ENCODE peak calls at places on chromosomes 1 and 21, in six cellular contexts. M is Peyer's patch, D is GM06990, C is lower leg skin, P is OCI-LY7, Z is A549. R is an unnamed sample.

GRCh38 chr1:61083014-61083798 is 845 bp downstream of the NFIA start:
- DNase-seq in P (peak), D (no peak), Z (peak), M (peak), C (no peak), R (no peak)

GRCh38 chr21:45041351-45041805 is 33.0 kb upstream of the ADARB1 start:
- DNase-seq in Z (no peak), C (peak), P (no peak), M (peak), D (no peak), R (no peak)

GRCh38 chr1:211133393-211133840 is 531 bp downstream of the KCNH1 start:
- DNase-seq in P (no peak), C (no peak), Z (no peak), D (peak), M (no peak), R (no peak)

GRCh38 chr1:226309398-226310122 is 596 bp upstream of the LIN9 start:
- DNase-seq in P (peak), D (no peak), Z (peak), C (peak), M (no peak), R (no peak)

GRCh38 chr1:27455166-27455811 is 34.7 kb downstream of the WASF2 start:
- DNase-seq in Z (peak), C (peak), P (no peak), D (no peak), M (no peak), R (no peak)

GRCh38 chr1:197399691-197400521 is 131.9 kb downstream of the CRB1 start:
- DNase-seq in P (peak), M (peak), D (peak), Z (peak), C (no peak), R (peak)

GRCh38 chr1:35505911-35506798 is 51.0 kb downstream of the KIAA0319L start:
- DNase-seq in D (peak), C (no peak), M (peak), P (peak), Z (peak), R (no peak)

GRCh38 chr1:30823627-30823968 is 66.0 kb upstream of the LAPTM5 start:
- DNase-seq in Z (no peak), M (no peak), C (no peak), P (no peak), D (no peak), R (no peak)

GRCh38 chr1:1922782-1923680 is 4.0 kb upstream of the TMEM52 start:
- DNase-seq in P (no peak), Z (no peak), C (no peak), D (no peak), M (peak), R (no peak)

GRCh38 chr1:44884746-44885145 is 41.7 kb upstream of the PTCH2 start:
- DNase-seq in M (no peak), C (no peak), Z (no peak), D (no peak), P (no peak), R (no peak)

GRCh38 chr1:153921803-153922075 is 1.0 kb downstream of the GATAD2B start:
- DNase-seq in C (no peak), M (no peak), Z (no peak), P (peak), D (no peak), R (no peak)

GRCh38 chr1:242523282-242523967 is 1.1 kb downstream of the PLD5 start:
- DNase-seq in C (no peak), M (no peak), D (peak), P (no peak), Z (no peak), R (no peak)

GRCh38 chr1:84192681-84193080 is 48.6 kb downstream of the PRKACB start:
- DNase-seq in Z (no peak), D (no peak), P (no peak), M (no peak), C (no peak), R (no peak)

GRCh38 chr1:48831579-48831978 is 54.9 kb upstream of the BEND5 start:
- DNase-seq in C (no peak), D (no peak), P (no peak), Z (no peak), M (no peak), R (no peak)

GRCh38 chr1:35062518-35063196 is 16.5 kb upstream of the ZMYM1 start:
- DNase-seq in M (no peak), P (peak), Z (peak), C (no peak), D (no peak), R (no peak)

GRCh38 chr1:25611843-25612242 is 4.7 kb upstream of the MAN1C1 start:
- DNase-seq in Z (no peak), M (no peak), P (no peak), D (no peak), C (peak), R (no peak)

GRCh38 chr1:225467193-225468020 is 39.6 kb upstream of the LBR start:
- DNase-seq in D (peak), Z (no peak), M (peak), C (peak), P (peak), R (no peak)

GRCh38 chr1:150149490-150150453 is at the start of gene PLEKHO1:
- DNase-seq in Z (peak), P (peak), C (peak), M (peak), D (peak), R (no peak)

GRCh38 chr1:26375081-26375480 is 2.5 kb upstream of the ZNF683 start:
- DNase-seq in P (no peak), Z (no peak), M (no peak), D (no peak), C (no peak), R (no peak)

GRCh38 chr1:62597281-62597680 is at the start of gene ANGPTL3:
- DNase-seq in D (no peak), C (no peak), Z (no peak), P (no peak), M (no peak), R (no peak)

GRCh38 chr1:53060580-53060979 is 1.4 kb upstream of the PODN start:
- DNase-seq in C (no peak), P (no peak), Z (no peak), D (no peak), M (peak), R (no peak)

GRCh38 chr1:226675720-226676357 is 63.2 kb downstream of the ITPKB start:
- DNase-seq in Z (no peak), M (peak), P (peak), D (no peak), C (no peak), R (no peak)

GRCh38 chr1:222616535-222616934 is 1.4 kb upstream of the MIA3 start:
- DNase-seq in P (no peak), M (no peak), C (no peak), D (no peak), Z (peak), R (no peak)

GRCh38 chr1:208929575-208929974 is 653.9 kb upstream of the CAMK1G start:
- DNase-seq in C (no peak), Z (no peak), P (no peak), D (no peak), M (no peak), R (no peak)

GRCh38 chr1:173050865-173051264 is at the start of gene TNFSF18:
- DNase-seq in Z (no peak), C (no peak), P (no peak), M (no peak), D (no peak), R (peak)

GRCh38 chr1:166170726-166171125 is 3.9 kb upstream of the FAM78B start:
- DNase-seq in P (no peak), D (no peak), Z (no peak), M (no peak), C (no peak), R (no peak)

GRCh38 chr1:58815069-58815679 is 31.3 kb upstream of the JUN start:
- DNase-seq in P (peak), D (peak), M (peak), Z (peak), C (peak), R (no peak)

GRCh38 chr1:56200446-56200845 is 378.9 kb downstream of the PLPP3 start:
- DNase-seq in Z (no peak), M (no peak), P (no peak), D (no peak), C (no peak), R (no peak)

GRCh38 chr1:8712413-8713229 is 104.8 kb downstream of the RERE start:
- DNase-seq in C (no peak), P (peak), M (no peak), Z (peak), D (no peak), R (peak)

GRCh38 chr1:204735042-204735441 is 49.5 kb upstream of the LRRN2 start:
- DNase-seq in C (peak), Z (no peak), P (no peak), D (no peak), M (no peak), R (no peak)

GRCh38 chr21:39016740-39017315 is 166.4 kb downstream of the PSMG1 start:
- DNase-seq in Z (no peak), M (peak), D (no peak), P (peak), C (no peak), R (no peak)

GRCh38 chr1:87799451-87799850 is 470.8 kb downstream of the LMO4 start:
- DNase-seq in D (no peak), P (no peak), Z (no peak), C (no peak), M (no peak), R (no peak)

GRCh38 chr1:165235158-165235776 is 121.2 kb downstream of the LMX1A start:
- DNase-seq in C (no peak), D (no peak), M (no peak), P (no peak), Z (no peak), R (no peak)

GRCh38 chr21:38367646-38368045 is 110.9 kb downstream of the KCNJ15 start:
- DNase-seq in D (no peak), M (no peak), P (no peak), C (no peak), Z (no peak), R (no peak)

GRCh38 chr1:155166373-155167165 is 6.5 kb downstream of the KRTCAP2 start:
- DNase-seq in D (no peak), M (peak), C (peak), P (no peak), Z (no peak), R (no peak)

DNA sequence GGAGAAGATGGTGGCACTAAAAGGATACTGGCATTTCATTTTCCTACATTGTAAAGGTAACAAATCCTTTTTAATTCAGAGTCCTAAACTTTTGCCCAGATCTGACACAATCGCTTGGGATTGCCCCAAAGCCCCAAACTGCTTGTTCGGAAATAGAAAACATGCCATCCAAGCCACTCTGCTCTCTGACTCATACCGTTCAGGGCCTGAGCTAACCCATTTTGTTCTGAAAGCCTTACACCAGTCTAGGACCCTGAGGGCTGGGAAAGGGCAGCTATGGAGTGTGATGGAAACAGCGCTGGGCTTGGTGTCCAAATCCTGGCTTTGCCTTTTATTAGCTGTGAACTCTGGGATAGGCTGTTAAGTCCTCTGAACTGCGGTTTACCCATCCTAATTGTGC is 159.4 kb upstream of the UBE2U start:
- DNase-seq in Z (no peak), P (no peak), D (no peak), M (no peak), C (no peak), R (no peak)
- H3K4me3 ChIP-seq in Z (no peak), P (no peak), D (no peak), M (no peak), C (no peak), R (no peak)

DNA sequence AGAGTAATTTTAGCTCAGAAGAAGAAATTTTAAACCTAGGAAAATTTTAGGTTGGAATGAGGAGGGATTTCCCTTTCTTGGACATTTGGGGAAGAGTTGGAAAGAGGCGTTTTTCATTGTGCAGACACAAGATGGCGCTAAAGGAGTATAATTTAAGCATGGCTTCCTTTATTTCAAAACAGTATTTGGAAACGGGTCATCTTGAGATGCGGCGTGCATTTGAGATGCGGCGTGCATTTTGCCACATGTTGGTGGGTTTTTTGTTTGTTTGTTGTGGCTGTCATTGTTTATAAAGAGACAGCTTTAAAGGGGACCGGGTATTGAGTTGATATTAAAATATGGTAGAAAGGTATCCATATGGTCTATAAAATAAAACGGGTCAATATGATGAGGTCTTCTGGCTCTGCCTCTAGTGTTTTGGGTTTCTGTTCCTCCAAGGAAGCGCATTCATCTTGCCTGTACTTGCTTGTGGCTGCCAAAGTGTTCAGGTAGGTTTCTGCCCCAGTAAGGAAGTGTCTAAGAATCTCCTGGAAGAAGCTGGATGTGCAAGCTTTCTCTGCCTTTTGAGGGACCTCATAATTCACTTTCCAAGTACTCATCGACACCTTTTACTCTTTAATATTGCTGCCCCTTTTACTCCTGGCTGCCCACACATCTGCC is 210.3 kb downstream of the SLC35F3 start:
- DNase-seq in P (peak), Z (peak), M (no peak), D (no peak), C (no peak), R (peak)
- H3K4me3 ChIP-seq in P (no peak), Z (peak), M (no peak), D (no peak), C (no peak), R (peak)

GRCh38 chr1:89042491-89042890 is 19.8 kb upstream of the GBP3 start:
- DNase-seq in D (no peak), P (no peak), Z (no peak), M (no peak), C (no peak), R (no peak)

GRCh38 chr1:89044970-89045695 is 19.9 kb downstream of the GBP1 start:
- DNase-seq in M (no peak), Z (peak), C (no peak), D (no peak), P (no peak), R (no peak)

GRCh38 chr1:89041055-89041707 is 18.5 kb upstream of the GBP3 start:
- DNase-seq in C (no peak), P (no peak), M (no peak), D (peak), Z (no peak), R (no peak)

GRCh38 chr1:89043940-89044339 is 21.1 kb downstream of the GBP1 start:
- DNase-seq in C (no peak), Z (no peak), M (no peak), D (no peak), P (no peak), R (no peak)

DNA sequence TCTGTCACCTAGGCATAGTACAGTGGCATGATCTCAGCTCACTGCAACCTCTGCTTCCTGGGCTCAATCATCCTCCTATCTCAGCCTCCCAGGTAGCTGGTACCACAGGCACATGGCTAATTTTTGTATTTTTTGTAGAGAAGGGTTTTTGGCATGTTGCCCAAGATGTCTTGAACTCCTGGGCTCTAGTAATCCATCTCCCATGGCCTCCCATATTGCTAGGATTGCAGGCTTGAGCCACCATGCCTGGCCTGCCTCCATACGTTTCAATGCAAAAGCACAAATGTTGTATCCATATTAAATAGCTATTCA is 17.6 kb upstream of the GBP3 start:
- DNase-seq in D (no peak), M (no peak), C (no peak), P (no peak), Z (no peak), R (no peak)
- H3K4me3 ChIP-seq in D (no peak), M (no peak), C (no peak), P (no peak), Z (no peak), R (no peak)

GRCh38 chr1:113931456-113931855 is 2.3 kb downstream of the HIPK1 start:
- DNase-seq in Z (no peak), M (no peak), P (no peak), C (no peak), D (no peak), R (no peak)
- H3K4me3 ChIP-seq in Z (no peak), M (no peak), P (peak), C (no peak), D (peak), R (peak)

GRCh38 chr1:67685558-67686271 is 714 bp downstream of the GADD45A start:
- DNase-seq in P (peak), Z (peak), D (peak), C (peak), M (peak), R (no peak)
- H3K4me3 ChIP-seq in P (peak), Z (peak), D (peak), C (peak), M (peak), R (peak)

GRCh38 chr1:156740307-156740678 is 595 bp downstream of the MRPL24 start:
- DNase-seq in Z (no peak), C (no peak), P (peak), M (no peak), D (no peak), R (no peak)

GRCh38 chr1:156740679-156741612 is at the start of gene MRPL24:
- DNase-seq in D (peak), M (peak), C (peak), Z (peak), P (peak), R (peak)

GRCh38 chr1:156742801-156743200 is 1.9 kb upstream of the MRPL24 start:
- DNase-seq in Z (no peak), C (no peak), M (no peak), P (no peak), D (no peak), R (no peak)

GRCh38 chr1:156742017-156742416 is 1.1 kb upstream of the MRPL24 start:
- DNase-seq in P (no peak), M (no peak), D (no peak), C (no peak), Z (no peak), R (no peak)

GRCh38 chr1:156741613-156741983 is 710 bp upstream of the MRPL24 start:
- DNase-seq in Z (no peak), C (no peak), M (no peak), P (no peak), D (no peak), R (no peak)
- H3K4me3 ChIP-seq in Z (peak), C (no peak), M (no peak), P (peak), D (peak), R (peak)